ENCODE peak calls at places on chromosome 19, in six cellular contexts. One of them, this sample, is unnamed.

GRCh38 chr19:28242317-28242927 is 970.5 kb downstream of the UQCRFS1 start:
- DNase-seq in RWPE1: peak
- DNase-seq in right lobe of liver: no peak
- DNase-seq in transverse colon: peak
- DNase-seq in nephron progenitor cell: peak
- DNase-seq in CD8-positive, alpha-beta T cell: no peak
- DNase-seq in this sample: peak

GRCh38 chr19:46270521-46271256 is 26.2 kb upstream of the HIF3A start:
- DNase-seq in right lobe of liver: no peak
- DNase-seq in transverse colon: no peak
- DNase-seq in CD8-positive, alpha-beta T cell: no peak
- DNase-seq in nephron progenitor cell: no peak
- DNase-seq in RWPE1: no peak
- DNase-seq in this sample: no peak

GRCh38 chr19:48480476-48481190 is 11.5 kb downstream of the CYTH2 start:
- DNase-seq in transverse colon: peak
- DNase-seq in CD8-positive, alpha-beta T cell: no peak
- DNase-seq in right lobe of liver: no peak
- DNase-seq in RWPE1: no peak
- DNase-seq in nephron progenitor cell: no peak
- DNase-seq in this sample: no peak

GRCh38 chr19:47540748-47541147 is 25.9 kb upstream of the NAPA start:
- DNase-seq in right lobe of liver: no peak
- DNase-seq in CD8-positive, alpha-beta T cell: no peak
- DNase-seq in transverse colon: no peak
- DNase-seq in RWPE1: no peak
- DNase-seq in nephron progenitor cell: no peak
- DNase-seq in this sample: no peak

GRCh38 chr19:9970481-9970880 is 34.2 kb upstream of the OLFM2 start:
- DNase-seq in CD8-positive, alpha-beta T cell: no peak
- DNase-seq in right lobe of liver: no peak
- DNase-seq in RWPE1: no peak
- DNase-seq in nephron progenitor cell: no peak
- DNase-seq in transverse colon: no peak
- DNase-seq in this sample: no peak

GRCh38 chr19:30686252-30686762 is 314.1 kb downstream of the ZNF536 start:
- DNase-seq in nephron progenitor cell: no peak
- DNase-seq in RWPE1: no peak
- DNase-seq in right lobe of liver: no peak
- DNase-seq in transverse colon: no peak
- DNase-seq in CD8-positive, alpha-beta T cell: no peak
- DNase-seq in this sample: no peak

GRCh38 chr19:4310247-4311121 is 6.1 kb downstream of the FSD1 start:
- DNase-seq in CD8-positive, alpha-beta T cell: no peak
- DNase-seq in RWPE1: peak
- DNase-seq in transverse colon: peak
- DNase-seq in right lobe of liver: no peak
- DNase-seq in nephron progenitor cell: no peak
- DNase-seq in this sample: no peak

GRCh38 chr19:35895911-35896642 is 4.3 kb downstream of the NFKBID start:
- DNase-seq in transverse colon: no peak
- DNase-seq in RWPE1: no peak
- DNase-seq in nephron progenitor cell: no peak
- DNase-seq in right lobe of liver: no peak
- DNase-seq in CD8-positive, alpha-beta T cell: no peak
- DNase-seq in this sample: no peak

GRCh38 chr19:16376649-16377048 is 52.0 kb downstream of the KLF2 start:
- DNase-seq in RWPE1: peak
- DNase-seq in nephron progenitor cell: peak
- DNase-seq in CD8-positive, alpha-beta T cell: no peak
- DNase-seq in transverse colon: no peak
- DNase-seq in right lobe of liver: no peak
- DNase-seq in this sample: peak

GRCh38 chr19:19488875-19489690 is 26.3 kb downstream of the TSSK6 start:
- DNase-seq in right lobe of liver: peak
- DNase-seq in CD8-positive, alpha-beta T cell: peak
- DNase-seq in nephron progenitor cell: peak
- DNase-seq in transverse colon: peak
- DNase-seq in RWPE1: peak
- DNase-seq in this sample: peak

GRCh38 chr19:54151362-54152035 is 8.0 kb downstream of the LENG1 start:
- DNase-seq in right lobe of liver: no peak
- DNase-seq in RWPE1: no peak
- DNase-seq in nephron progenitor cell: no peak
- DNase-seq in CD8-positive, alpha-beta T cell: no peak
- DNase-seq in transverse colon: no peak
- DNase-seq in this sample: no peak

GRCh38 chr19:15629003-15629880 is 11.5 kb upstream of the CYP4F3 start:
- DNase-seq in nephron progenitor cell: peak
- DNase-seq in CD8-positive, alpha-beta T cell: peak
- DNase-seq in RWPE1: peak
- DNase-seq in right lobe of liver: peak
- DNase-seq in transverse colon: peak
- DNase-seq in this sample: peak

GRCh38 chr19:19637523-19638251 is 5.8 kb downstream of the GMIP start:
- DNase-seq in RWPE1: no peak
- DNase-seq in transverse colon: no peak
- DNase-seq in right lobe of liver: no peak
- DNase-seq in CD8-positive, alpha-beta T cell: no peak
- DNase-seq in nephron progenitor cell: no peak
- DNase-seq in this sample: no peak

GRCh38 chr19:24033962-24034342 is 53.0 kb upstream of the ZNF254 start:
- DNase-seq in right lobe of liver: peak
- DNase-seq in CD8-positive, alpha-beta T cell: no peak
- DNase-seq in nephron progenitor cell: peak
- DNase-seq in RWPE1: peak
- DNase-seq in transverse colon: peak
- DNase-seq in this sample: peak

GRCh38 chr19:24029941-24030636 is 56.9 kb upstream of the ZNF254 start:
- DNase-seq in RWPE1: no peak
- DNase-seq in nephron progenitor cell: no peak
- DNase-seq in right lobe of liver: no peak
- DNase-seq in transverse colon: no peak
- DNase-seq in CD8-positive, alpha-beta T cell: no peak
- DNase-seq in this sample: no peak

GRCh38 chr19:24032651-24033050 is 54.3 kb upstream of the ZNF254 start:
- DNase-seq in transverse colon: no peak
- DNase-seq in right lobe of liver: no peak
- DNase-seq in CD8-positive, alpha-beta T cell: no peak
- DNase-seq in RWPE1: no peak
- DNase-seq in nephron progenitor cell: no peak
- DNase-seq in this sample: no peak

GRCh38 chr19:24033308-24033961 is 53.6 kb upstream of the ZNF254 start:
- DNase-seq in RWPE1: peak
- DNase-seq in nephron progenitor cell: peak
- DNase-seq in right lobe of liver: peak
- DNase-seq in transverse colon: peak
- DNase-seq in CD8-positive, alpha-beta T cell: peak
- DNase-seq in this sample: peak
- TF ChIP-seq CTCF in RWPE1: no peak
- TF ChIP-seq CTCF in nephron progenitor cell: no peak
- TF ChIP-seq CTCF in right lobe of liver: peak
- TF ChIP-seq CTCF in transverse colon: no peak
- TF ChIP-seq CTCF in CD8-positive, alpha-beta T cell: no peak
- TF ChIP-seq CTCF in this sample: no peak

GRCh38 chr19:2087621-2088100 is 8.5 kb downstream of the MOB3A start:
- DNase-seq in nephron progenitor cell: no peak
- DNase-seq in right lobe of liver: no peak
- DNase-seq in CD8-positive, alpha-beta T cell: no peak
- DNase-seq in transverse colon: peak
- DNase-seq in RWPE1: no peak
- DNase-seq in this sample: no peak

GRCh38 chr19:2089727-2090053 is 6.4 kb downstream of the MOB3A start:
- DNase-seq in nephron progenitor cell: no peak
- DNase-seq in CD8-positive, alpha-beta T cell: no peak
- DNase-seq in RWPE1: no peak
- DNase-seq in transverse colon: no peak
- DNase-seq in right lobe of liver: no peak
- DNase-seq in this sample: no peak

GRCh38 chr19:2084993-2085720 is 11.0 kb downstream of the MOB3A start:
- DNase-seq in CD8-positive, alpha-beta T cell: peak
- DNase-seq in RWPE1: no peak
- DNase-seq in nephron progenitor cell: no peak
- DNase-seq in right lobe of liver: peak
- DNase-seq in transverse colon: peak
- DNase-seq in this sample: no peak

GRCh38 chr19:2083174-2083854 is 12.8 kb downstream of the MOB3A start:
- DNase-seq in right lobe of liver: no peak
- DNase-seq in CD8-positive, alpha-beta T cell: peak
- DNase-seq in transverse colon: peak
- DNase-seq in RWPE1: no peak
- DNase-seq in nephron progenitor cell: no peak
- DNase-seq in this sample: no peak

DNA sequence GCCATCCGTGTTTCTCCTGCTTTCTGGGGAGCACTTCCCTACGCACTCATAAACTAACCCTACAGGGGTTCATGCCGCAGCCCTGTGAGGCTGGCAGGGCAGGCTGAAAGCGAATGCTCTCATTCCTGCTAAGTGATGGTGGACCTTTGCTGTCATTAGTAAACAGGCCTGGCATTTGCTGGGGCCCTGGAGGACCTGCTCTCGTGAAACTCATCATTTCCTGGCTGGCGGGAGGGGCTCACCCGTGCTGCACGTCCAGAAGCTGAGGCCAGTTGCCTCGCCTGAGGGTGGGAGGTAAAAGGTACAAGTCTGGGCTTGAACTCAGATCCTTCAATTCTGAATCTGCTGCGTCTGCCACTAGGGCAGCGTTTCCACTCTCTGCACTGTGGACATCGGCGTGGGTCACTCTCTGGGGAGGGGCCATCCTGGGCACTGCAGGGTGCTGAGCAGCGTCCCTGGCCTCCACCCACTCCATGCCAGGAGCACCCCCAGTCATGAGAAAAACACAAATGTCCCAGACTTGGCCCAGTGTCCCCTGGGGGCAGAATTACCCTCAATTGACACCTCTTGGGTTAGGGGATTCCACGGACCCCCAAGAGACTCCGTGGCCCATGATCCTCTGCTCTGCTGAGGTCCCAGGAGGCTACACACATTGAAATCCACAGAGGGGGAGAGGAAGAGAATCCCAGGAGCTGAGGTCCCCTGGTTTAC is 7.0 kb downstream of the MOB3A start:
- DNase-seq in CD8-positive, alpha-beta T cell: no peak
- DNase-seq in nephron progenitor cell: no peak
- DNase-seq in transverse colon: no peak
- DNase-seq in right lobe of liver: no peak
- DNase-seq in RWPE1: peak
- DNase-seq in this sample: no peak
- TF ChIP-seq CTCF in CD8-positive, alpha-beta T cell: no peak
- TF ChIP-seq CTCF in nephron progenitor cell: no peak
- TF ChIP-seq CTCF in transverse colon: no peak
- TF ChIP-seq CTCF in right lobe of liver: no peak
- TF ChIP-seq CTCF in RWPE1: no peak
- TF ChIP-seq CTCF in this sample: no peak

DNA sequence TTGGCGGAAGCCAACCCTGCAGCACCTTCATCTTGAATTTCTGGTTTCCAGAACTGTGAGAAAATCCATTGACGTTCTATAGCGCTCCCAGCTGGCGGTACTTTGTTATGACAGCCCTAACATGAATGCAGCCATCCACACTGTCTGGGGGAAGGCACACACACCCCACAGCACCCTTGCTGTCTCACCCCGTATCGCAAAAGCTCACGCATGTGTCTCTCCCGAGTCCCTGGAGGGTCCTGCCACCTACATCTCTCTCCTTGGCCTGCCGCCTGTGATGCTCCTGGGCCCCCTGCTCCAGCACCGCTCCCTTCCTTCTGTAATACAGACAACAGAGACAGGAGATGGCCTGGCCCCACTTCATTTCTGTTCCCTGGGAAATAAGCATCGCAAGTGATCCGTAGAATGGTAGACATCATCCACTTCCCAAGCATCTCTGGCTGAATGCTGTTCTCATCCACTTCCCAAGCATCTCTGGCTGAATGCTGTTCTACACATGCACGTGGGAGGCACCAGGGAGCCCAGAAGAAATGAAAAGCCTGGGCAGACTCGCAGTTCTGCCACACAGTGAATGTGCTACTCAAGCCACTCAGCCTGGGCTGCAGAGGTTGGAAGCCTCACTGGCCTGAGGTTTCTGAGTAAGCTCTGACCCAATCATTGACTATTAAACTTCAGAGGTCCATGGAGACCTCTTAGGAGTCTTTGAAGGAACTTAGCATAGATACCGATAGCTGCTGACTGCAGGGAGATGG is 29.6 kb downstream of the EPN1 start:
- DNase-seq in right lobe of liver: no peak
- DNase-seq in CD8-positive, alpha-beta T cell: no peak
- DNase-seq in RWPE1: no peak
- DNase-seq in transverse colon: no peak
- DNase-seq in nephron progenitor cell: no peak
- DNase-seq in this sample: no peak
- TF ChIP-seq CTCF in right lobe of liver: no peak
- TF ChIP-seq CTCF in CD8-positive, alpha-beta T cell: no peak
- TF ChIP-seq CTCF in RWPE1: no peak
- TF ChIP-seq CTCF in transverse colon: no peak
- TF ChIP-seq CTCF in nephron progenitor cell: no peak
- TF ChIP-seq CTCF in this sample: no peak

GRCh38 chr19:14554382-14554812 is 17.5 kb downstream of the NDUFB7 start:
- DNase-seq in right lobe of liver: peak
- DNase-seq in RWPE1: no peak
- DNase-seq in transverse colon: peak
- DNase-seq in CD8-positive, alpha-beta T cell: no peak
- DNase-seq in nephron progenitor cell: no peak
- DNase-seq in this sample: no peak

GRCh38 chr19:14545716-14546082 is 16.3 kb downstream of the TECR start:
- DNase-seq in RWPE1: no peak
- DNase-seq in nephron progenitor cell: no peak
- DNase-seq in transverse colon: no peak
- DNase-seq in right lobe of liver: no peak
- DNase-seq in CD8-positive, alpha-beta T cell: no peak
- DNase-seq in this sample: no peak

GRCh38 chr19:14553042-14553938 is 18.6 kb downstream of the NDUFB7 start:
- DNase-seq in transverse colon: no peak
- DNase-seq in nephron progenitor cell: no peak
- DNase-seq in right lobe of liver: no peak
- DNase-seq in CD8-positive, alpha-beta T cell: no peak
- DNase-seq in RWPE1: no peak
- DNase-seq in this sample: no peak

GRCh38 chr19:14553939-14554243 is 18.0 kb downstream of the NDUFB7 start:
- DNase-seq in transverse colon: no peak
- DNase-seq in RWPE1: no peak
- DNase-seq in right lobe of liver: no peak
- DNase-seq in nephron progenitor cell: no peak
- DNase-seq in CD8-positive, alpha-beta T cell: no peak
- DNase-seq in this sample: no peak

DNA sequence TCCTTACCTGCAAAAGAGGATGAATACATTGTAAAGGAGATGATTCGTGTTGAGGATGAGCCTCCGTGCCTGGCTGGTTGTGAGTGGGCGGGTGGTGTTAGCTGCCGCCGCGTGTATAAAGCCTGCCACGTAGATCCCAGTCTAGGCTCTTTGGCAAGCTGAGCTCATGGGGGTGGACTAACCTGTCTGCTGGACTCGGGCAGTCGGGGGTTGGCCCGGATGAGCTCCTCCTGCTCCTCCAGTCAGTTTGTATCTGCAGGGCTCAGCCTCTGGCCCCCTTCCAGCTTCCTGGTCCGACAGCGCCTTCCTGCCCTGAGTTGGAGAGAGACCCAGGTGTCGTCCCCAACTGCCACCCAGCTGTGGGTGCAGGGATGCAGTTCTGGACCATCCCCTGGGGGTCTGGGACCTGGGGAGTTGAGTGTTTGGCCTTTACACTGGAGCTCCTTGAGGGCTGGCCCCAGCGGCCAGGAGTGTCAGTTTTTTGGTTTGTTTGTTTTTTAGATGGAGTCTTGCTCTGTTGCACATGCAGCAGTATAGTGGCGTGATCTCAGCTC is 20.9 kb downstream of the TECR start:
- DNase-seq in right lobe of liver: peak
- DNase-seq in RWPE1: peak
- DNase-seq in transverse colon: peak
- DNase-seq in CD8-positive, alpha-beta T cell: no peak
- DNase-seq in nephron progenitor cell: no peak
- DNase-seq in this sample: no peak
- TF ChIP-seq CTCF in right lobe of liver: no peak
- TF ChIP-seq CTCF in RWPE1: no peak
- TF ChIP-seq CTCF in transverse colon: no peak
- TF ChIP-seq CTCF in CD8-positive, alpha-beta T cell: no peak
- TF ChIP-seq CTCF in nephron progenitor cell: no peak
- TF ChIP-seq CTCF in this sample: no peak

This sample was measured in neural crest cell.